ENCODE peak calls at places on chromosomes 7 and 10, in nine cellular contexts. S, N, L, U, C, Y, P, D and O are unnamed samples.

GRCh38 chr10:132141076-132141475 is 45.7 kb upstream of the DPYSL4 start:
- DNase-seq in S (no peak), N (no peak), L (no peak), U (no peak), C (no peak), Y (no peak), P (no peak), D (no peak), O (no peak)

GRCh38 chr10:11207276-11207809 is 189.7 kb downstream of the CELF2 start:
- DNase-seq in S (no peak), N (no peak), L (no peak), U (no peak), C (no peak), Y (no peak), P (no peak), D (no peak), O (no peak)

GRCh38 chr7:45573636-45574470 is at the start of gene ADCY1:
- DNase-seq in S (no peak), N (no peak), L (no peak), U (peak; percentile 60), C (no peak), Y (no peak), P (no peak), D (peak; percentile 68), O (no peak)

GRCh38 chr10:17349717-17350116 is 104.7 kb downstream of the ST8SIA6 start:
- DNase-seq in S (no peak), N (no peak), L (peak; percentile 58), U (no peak), C (no peak), Y (no peak), P (no peak), D (no peak), O (no peak)

GRCh38 chr7:4143006-4143405 is 539.1 kb upstream of the FOXK1 start:
- DNase-seq in S (no peak), N (no peak), L (no peak), U (no peak), C (no peak), Y (no peak), P (no peak), D (no peak), O (no peak)

GRCh38 chr7:73303546-73303945 is 5.1 kb downstream of the NSUN5 start:
- DNase-seq in S (no peak), N (no peak), L (no peak), U (no peak), C (no peak), Y (no peak), P (no peak), D (no peak), O (no peak)

GRCh38 chr10:14571866-14572507 is 202.7 kb downstream of the FAM107B start:
- DNase-seq in S (peak; percentile 59), N (peak; percentile 57), L (peak; percentile 68), U (no peak), C (peak; percentile 64), Y (peak; percentile 62), P (peak; percentile 87), D (no peak), O (no peak)

GRCh38 chr10:94104316-94105060 is 110.8 kb downstream of the PLCE1 start:
- DNase-seq in S (peak; percentile 76), N (no peak), L (peak; percentile 26), U (no peak), C (peak; percentile 36), Y (peak; percentile 43), P (peak; percentile 13), D (no peak), O (no peak)

GRCh38 chr7:149622444-149623210 is 125.0 kb upstream of the ZNF746 start:
- DNase-seq in S (no peak), N (no peak), L (no peak), U (no peak), C (no peak), Y (no peak), P (no peak), D (no peak), O (no peak)

GRCh38 chr10:26854524-26854923 is 6.2 kb downstream of the ABI1 start:
- DNase-seq in S (peak; percentile 24), N (no peak), L (peak; percentile 46), U (no peak), C (peak; percentile 24), Y (no peak), P (no peak), D (no peak), O (no peak)

GRCh38 chr10:104406715-104407517 is 53.3 kb downstream of the CFAP58 start:
- DNase-seq in S (peak; percentile 50), N (no peak), L (peak; percentile 57), U (no peak), C (peak; percentile 74), Y (peak; percentile 34), P (peak; percentile 11), D (no peak), O (peak; percentile 21)

GRCh38 chr10:13346280-13346819 is 1.7 kb downstream of the SEPHS1 start:
- DNase-seq in S (peak; percentile 71), N (peak; percentile 45), L (peak; percentile 66), U (no peak), C (peak; percentile 84), Y (peak; percentile 56), P (peak; percentile 65), D (no peak), O (no peak)

GRCh38 chr7:129401968-129402860 is 32.0 kb upstream of the STRIP2 start:
- DNase-seq in S (no peak), N (no peak), L (no peak), U (no peak), C (peak; percentile 5), Y (no peak), P (no peak), D (peak; percentile 31), O (no peak)

DNA sequence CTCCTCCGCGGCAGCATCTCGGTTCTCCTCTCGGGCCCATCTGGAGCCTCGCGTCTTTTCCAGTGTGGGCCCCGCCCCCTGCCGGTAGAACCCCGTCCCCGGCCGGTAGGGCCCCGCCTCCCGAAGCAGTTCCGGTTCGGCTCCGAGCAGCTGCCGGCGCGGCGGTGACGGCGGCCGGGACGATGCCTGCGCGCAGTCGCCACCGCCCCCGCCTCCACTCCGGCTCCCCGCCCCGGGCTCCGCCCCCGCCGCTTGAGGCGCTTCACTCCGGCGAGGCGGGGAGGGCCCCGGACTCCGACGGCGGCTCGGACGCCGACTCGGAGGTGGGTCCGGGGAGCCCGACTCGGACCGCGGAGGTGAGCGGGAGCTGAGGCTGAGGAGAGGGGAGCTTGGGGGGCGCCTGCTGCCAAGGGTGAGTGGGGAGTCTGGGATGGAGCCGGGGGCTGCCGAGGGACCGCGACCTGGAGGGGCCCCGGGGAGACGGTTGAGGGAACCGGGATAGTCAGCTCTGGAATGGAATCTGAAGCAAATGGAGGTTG is at the start of gene SAMD8:
- DNase-seq in S (peak; percentile 95), N (peak; percentile 94), L (peak; percentile 91), U (peak; percentile 94), C (peak; percentile 96), Y (peak; percentile 94), P (peak; percentile 97), D (peak; percentile 100), O (peak; percentile 71)
- TF ChIP-seq CTCF in S (no peak), N (peak; percentile 27), L (no peak), U (peak; percentile 40), C (no peak), Y (no peak), P (peak; percentile 29), D (peak; percentile 0), O (no peak)

DNA sequence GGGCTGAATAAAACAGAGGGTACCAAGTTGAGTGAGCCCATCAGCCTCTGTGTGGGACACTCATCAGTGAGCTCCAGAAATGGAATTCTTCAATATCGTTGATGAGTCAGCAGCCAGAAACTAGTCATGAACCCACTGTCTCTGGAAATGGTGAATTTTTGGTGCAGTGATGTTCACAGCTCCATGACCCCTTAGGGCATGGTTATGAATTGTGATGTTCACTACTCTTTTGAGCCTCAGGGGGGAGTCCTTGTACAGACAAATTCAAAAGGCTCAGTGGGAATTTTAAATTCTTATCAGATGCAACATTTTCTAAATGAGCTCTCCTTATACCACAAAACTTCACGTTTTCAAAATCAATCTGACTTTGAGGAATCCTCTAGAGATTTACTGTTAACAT is 335.7 kb downstream of the PHTF2 start:
- DNase-seq in S (peak; percentile 88), N (no peak), L (peak; percentile 58), U (no peak), C (peak; percentile 69), Y (peak; percentile 72), P (peak; percentile 24), D (peak; percentile 39), O (no peak)
- TF ChIP-seq CTCF in S (peak; percentile 80), N (no peak), L (peak; percentile 68), U (peak; percentile 57), C (peak; percentile 50), Y (peak; percentile 70), P (peak; percentile 31), D (peak; percentile 38), O (peak; percentile 57)

DNA sequence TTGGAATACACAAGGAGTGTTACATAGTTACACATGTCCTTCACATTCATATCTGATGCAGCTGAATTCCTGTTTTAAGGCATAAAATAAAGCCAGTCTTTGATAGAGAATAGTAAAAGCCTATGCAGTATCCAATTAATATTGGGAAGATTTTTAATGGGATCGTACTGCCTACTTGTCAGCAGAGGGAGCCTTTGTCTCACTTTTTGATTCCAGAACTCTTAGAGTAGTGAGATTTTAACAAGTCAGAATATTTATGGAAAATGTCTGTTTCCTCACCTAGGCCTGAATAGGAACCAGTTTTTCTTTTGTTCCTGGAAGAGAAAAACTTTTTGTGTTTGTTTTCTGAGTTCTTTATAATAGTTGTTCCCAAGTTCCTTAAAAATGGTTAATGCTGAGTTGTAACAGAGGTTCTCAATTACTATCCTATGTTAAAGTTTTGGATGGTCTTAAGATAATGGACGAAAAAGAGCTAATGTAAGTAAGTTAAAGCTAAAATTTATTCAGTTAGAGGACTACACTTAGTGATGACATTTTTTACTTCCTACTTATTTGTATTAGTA is 114.0 kb downstream of the BBS9 start:
- DNase-seq in S (peak; percentile 70), N (no peak), L (peak; percentile 51), U (no peak), C (peak; percentile 77), Y (peak; percentile 38), P (peak; percentile 65), D (peak; percentile 7), O (no peak)
- TF ChIP-seq CTCF in S (peak; percentile 85), N (no peak), L (peak; percentile 71), U (peak; percentile 80), C (peak; percentile 59), Y (peak; percentile 60), P (peak; percentile 42), D (peak; percentile 40), O (peak; percentile 46)

GRCh38 chr7:82740246-82740848 is 296.8 kb upstream of the CACNA2D1 start:
- DNase-seq in S (peak; percentile 72), N (peak; percentile 31), L (peak; percentile 55), U (peak; percentile 37), C (peak; percentile 74), Y (peak; percentile 41), P (peak; percentile 51), D (no peak), O (no peak)
- TF ChIP-seq CTCF in S (peak; percentile 78), N (no peak), L (peak; percentile 84), U (peak; percentile 83), C (peak; percentile 83), Y (peak; percentile 83), P (peak; percentile 74), D (peak; percentile 52), O (peak; percentile 62)

GRCh38 chr7:31758770-31759169 is 71.8 kb downstream of the PPP1R17 start:
- DNase-seq in S (peak; percentile 13), N (no peak), L (no peak), U (no peak), C (no peak), Y (no peak), P (no peak), D (no peak), O (no peak)
- TF ChIP-seq CTCF in S (no peak), N (no peak), L (no peak), U (no peak), C (no peak), Y (no peak), P (no peak), D (no peak), O (no peak)

GRCh38 chr7:99990417-99990816 is 14.6 kb upstream of the AZGP1 start:
- DNase-seq in S (no peak), N (no peak), L (no peak), U (no peak), C (no peak), Y (no peak), P (peak; percentile 15), D (no peak), O (no peak)
- TF ChIP-seq CTCF in S (no peak), N (no peak), L (no peak), U (no peak), C (no peak), Y (no peak), P (no peak), D (no peak), O (no peak)